ENCODE peak calls at places on chromosome 12, in nine cellular contexts. N is NCI-H1105, E is GM13977, B is nucleus accumbens, A is SW480, K is cardiac fibroblast, C is adrenal gland, V is AG10803, H is EH. F is an unnamed sample.

GRCh38 chr12:127194176-127194575 is 1072.8 kb upstream of the TMEM132C start:
- DNase-seq in N (no peak), E (no peak), B (no peak), A (no peak), K (no peak), C (no peak), V (no peak), H (no peak), F (no peak)

GRCh38 chr12:48925218-48925871 is at the start of gene FKBP11:
- DNase-seq in N (no peak), E (peak), B (no peak), A (peak), K (peak), C (peak), V (peak), H (peak), F (no peak)

GRCh38 chr12:108446766-108447165 is 68.3 kb upstream of the FICD start:
- DNase-seq in N (no peak), E (no peak), B (no peak), A (no peak), K (peak), C (no peak), V (peak), H (peak), F (peak)

GRCh38 chr12:84874125-84874824 is 38.3 kb downstream of the SLC6A15 start:
- DNase-seq in N (peak), E (peak), B (no peak), A (peak), K (peak), C (no peak), V (peak), H (peak), F (peak)

GRCh38 chr12:27253347-27253746 is 9.3 kb downstream of the STK38L start:
- DNase-seq in N (no peak), E (no peak), B (no peak), A (no peak), K (no peak), C (no peak), V (no peak), H (no peak), F (no peak)

GRCh38 chr12:62259311-62259992 is 752 bp upstream of the USP15 start:
- DNase-seq in N (no peak), E (peak), B (no peak), A (peak), K (no peak), C (no peak), V (no peak), H (no peak), F (no peak)

GRCh38 chr12:130700492-130701401 is 15.4 kb downstream of the RIMBP2 start:
- DNase-seq in N (no peak), E (no peak), B (no peak), A (no peak), K (no peak), C (peak), V (no peak), H (no peak), F (no peak)

GRCh38 chr12:23686095-23686494 is 263.4 kb downstream of the SOX5 start:
- DNase-seq in N (peak), E (no peak), B (no peak), A (no peak), K (peak), C (no peak), V (no peak), H (no peak), F (no peak)

GRCh38 chr12:12081836-12082497 is 11.2 kb downstream of the BCL2L14 start:
- DNase-seq in N (no peak), E (peak), B (no peak), A (peak), K (peak), C (no peak), V (peak), H (peak), F (peak)

GRCh38 chr12:107903377-107904061 is 129.0 kb downstream of the ASCL4 start:
- DNase-seq in N (peak), E (peak), B (peak), A (peak), K (peak), C (peak), V (no peak), H (peak), F (no peak)

GRCh38 chr12:31710021-31710818 is 18.6 kb downstream of the AMN1 start:
- DNase-seq in N (no peak), E (no peak), B (no peak), A (no peak), K (no peak), C (no peak), V (no peak), H (no peak), F (no peak)

GRCh38 chr12:128761305-128761880 is 62.4 kb downstream of the SLC15A4 start:
- DNase-seq in N (no peak), E (no peak), B (no peak), A (no peak), K (no peak), C (no peak), V (no peak), H (no peak), F (no peak)

GRCh38 chr12:50287271-50287670 is 4.0 kb upstream of the LIMA1 start:
- DNase-seq in N (no peak), E (no peak), B (no peak), A (no peak), K (no peak), C (no peak), V (peak), H (no peak), F (no peak)

GRCh38 chr12:58502236-58502635 is 418.1 kb downstream of the LRIG3 start:
- DNase-seq in N (peak), E (no peak), B (no peak), A (no peak), K (no peak), C (no peak), V (peak), H (peak), F (no peak)

GRCh38 chr12:116916714-116917114 is 6.0 kb downstream of the FBXW8 start:
- DNase-seq in N (no peak), E (peak), B (no peak), A (peak), K (peak), C (peak), V (peak), H (peak), F (no peak)

GRCh38 chr12:97022831-97023230 is 115.8 kb downstream of the NEDD1 start:
- DNase-seq in N (no peak), E (no peak), B (no peak), A (no peak), K (no peak), C (no peak), V (no peak), H (no peak), F (no peak)

GRCh38 chr12:104630230-104630670 is 173.5 kb downstream of the CHST11 start:
- DNase-seq in N (peak), E (no peak), B (no peak), A (no peak), K (no peak), C (no peak), V (no peak), H (no peak), F (no peak)

GRCh38 chr12:10065241-10065640 is 33.5 kb downstream of the CLEC1A start:
- DNase-seq in N (no peak), E (no peak), B (no peak), A (no peak), K (no peak), C (no peak), V (no peak), H (peak), F (no peak)

GRCh38 chr12:123903301-123904065 is 69.1 kb downstream of the CCDC92 start:
- DNase-seq in N (no peak), E (no peak), B (no peak), A (no peak), K (no peak), C (no peak), V (no peak), H (no peak), F (no peak)

GRCh38 chr12:59710004-59710628 is 114.3 kb downstream of the SLC16A7 start:
- DNase-seq in N (no peak), E (no peak), B (no peak), A (no peak), K (no peak), C (no peak), V (no peak), H (no peak), F (no peak)

GRCh38 chr12:8890313-8891084 is 23.8 kb upstream of the PHC1 start:
- DNase-seq in N (peak), E (peak), B (no peak), A (peak), K (peak), C (peak), V (peak), H (peak), F (no peak)

GRCh38 chr12:101115326-101115725 is 94.7 kb downstream of the SLC5A8 start:
- DNase-seq in N (no peak), E (no peak), B (no peak), A (no peak), K (no peak), C (no peak), V (no peak), H (no peak), F (no peak)

GRCh38 chr12:78540621-78541336 is 323.8 kb upstream of the SYT1 start:
- DNase-seq in N (no peak), E (no peak), B (no peak), A (no peak), K (no peak), C (no peak), V (peak), H (peak), F (no peak)

GRCh38 chr12:15050664-15051063 is 77.8 kb downstream of the PDE6H start:
- DNase-seq in N (no peak), E (no peak), B (no peak), A (no peak), K (no peak), C (no peak), V (no peak), H (no peak), F (no peak)